ENCODE peak calls at places on chromosome 3, in ten cellular contexts. G is fibroblast of lung, F is mesendoderm, R is hepatocyte, T is WERI-Rb-1, Y is right atrium auricular region, Z is H1, B is AG04450, C is neural progenitor cell, L is PC-9. O is an unnamed sample.

GRCh38 chr3:30696901-30697300 is 90.5 kb downstream of the TGFBR2 start:
- DNase-seq in L (no peak), F (no peak), Z (no peak), R (no peak), B (no peak), C (no peak), G (no peak), T (no peak), Y (no peak), O (no peak)

GRCh38 chr3:58532794-58533220 is 4.2 kb downstream of the ACOX2 start:
- DNase-seq in B (peak), C (peak), Z (peak), Y (peak), L (peak), R (peak), G (peak), F (peak), T (peak), O (peak)

GRCh38 chr3:194162070-194162678 is 26.2 kb downstream of the HES1 start:
- DNase-seq in R (peak), B (no peak), L (no peak), T (no peak), F (no peak), Y (no peak), G (no peak), Z (no peak), C (no peak), O (no peak)

GRCh38 chr3:150370129-150370602 is 37.9 kb upstream of the TSC22D2 start:
- DNase-seq in B (peak), R (peak), F (peak), Z (no peak), L (peak), T (no peak), G (peak), Y (peak), C (peak), O (no peak)

GRCh38 chr3:52495777-52496602 is 852 bp downstream of the STAB1 start:
- DNase-seq in L (no peak), R (no peak), T (no peak), C (no peak), Z (no peak), G (peak), B (no peak), Y (peak), F (no peak), O (no peak)

GRCh38 chr3:41683666-41684350 is 278.1 kb downstream of the ULK4 start:
- DNase-seq in Z (no peak), F (no peak), T (no peak), C (no peak), G (peak), R (peak), B (no peak), L (no peak), Y (no peak), O (no peak)

GRCh38 chr3:39166134-39166710 is 12.8 kb upstream of the CSRNP1 start:
- DNase-seq in L (peak), C (no peak), G (peak), F (peak), T (no peak), Z (no peak), Y (no peak), R (peak), B (no peak), O (no peak)

GRCh38 chr3:48507256-48508061 is 3.5 kb upstream of the SHISA5 start:
- DNase-seq in F (peak), R (peak), Z (peak), C (peak), L (peak), B (no peak), T (peak), Y (peak), G (peak), O (peak)

GRCh38 chr3:170506556-170506955 is 79.3 kb downstream of the SLC7A14 start:
- DNase-seq in G (peak), Z (no peak), T (no peak), B (peak), Y (no peak), L (peak), F (peak), R (peak), C (no peak), O (no peak)

GRCh38 chr3:97827741-97828471 is 6.1 kb downstream of the CRYBG3 start:
- DNase-seq in T (no peak), G (peak), C (no peak), F (no peak), L (no peak), Y (no peak), B (no peak), R (no peak), Z (no peak), O (no peak)

GRCh38 chr3:151896662-151897012 is 23.2 kb downstream of the SUCNR1 start:
- DNase-seq in Z (no peak), L (peak), T (no peak), C (no peak), R (no peak), B (no peak), F (no peak), Y (no peak), G (peak), O (no peak)

GRCh38 chr3:45659661-45660566 is 29.3 kb upstream of the SACM1L start:
- DNase-seq in Z (peak), T (peak), C (peak), F (peak), L (peak), B (peak), G (peak), R (peak), Y (peak), O (peak)

GRCh38 chr3:111803123-111803593 is 55.9 kb upstream of the PHLDB2 start:
- DNase-seq in L (peak), G (peak), Z (no peak), T (no peak), B (peak), C (no peak), F (peak), R (peak), Y (peak), O (peak)

GRCh38 chr3:132871956-132872355 is 149.7 kb upstream of the NPHP3 start:
- DNase-seq in Z (no peak), G (no peak), B (no peak), Y (no peak), R (no peak), L (no peak), F (no peak), C (no peak), T (no peak), O (no peak)

GRCh38 chr3:170275832-170276231 is 53.6 kb downstream of the PRKCI start:
- DNase-seq in B (no peak), T (no peak), L (no peak), R (no peak), C (no peak), Y (no peak), Z (no peak), F (no peak), G (no peak), O (no peak)

GRCh38 chr3:4814302-4814903 is 164.8 kb upstream of the BHLHE40 start:
- DNase-seq in T (no peak), F (peak), Y (peak), Z (no peak), L (no peak), C (no peak), B (no peak), R (no peak), G (peak), O (no peak)

GRCh38 chr3:198097048-198097447 is 137.0 kb downstream of the LMLN start:
- DNase-seq in C (no peak), Z (no peak), L (no peak), F (no peak), R (no peak), G (no peak), T (no peak), Y (no peak), B (no peak), O (no peak)

GRCh38 chr3:177474652-177475051 is 277.4 kb upstream of the TBL1XR1 start:
- DNase-seq in Z (no peak), B (no peak), F (no peak), R (no peak), Y (no peak), G (no peak), T (no peak), C (no peak), L (no peak), O (no peak)

GRCh38 chr3:73461582-73461981 is 163.2 kb downstream of the PDZRN3 start:
- DNase-seq in F (no peak), R (no peak), Y (no peak), Z (no peak), B (no peak), G (no peak), L (no peak), C (no peak), T (no peak), O (no peak)

GRCh38 chr3:195885036-195885871 is 23.1 kb downstream of the TNK2 start:
- DNase-seq in F (no peak), B (no peak), Y (no peak), Z (no peak), C (no peak), R (no peak), G (no peak), T (no peak), L (no peak), O (no peak)

GRCh38 chr3:65080432-65080831 is 392.6 kb upstream of the ADAMTS9 start:
- DNase-seq in Y (no peak), G (no peak), C (no peak), F (peak), R (peak), L (no peak), B (no peak), Z (no peak), T (peak), O (no peak)

GRCh38 chr3:64971584-64971983 is 283.8 kb upstream of the ADAMTS9 start:
- DNase-seq in B (no peak), G (no peak), L (no peak), Y (no peak), F (no peak), T (no peak), C (no peak), R (no peak), Z (no peak), O (no peak)

GRCh38 chr3:185069583-185070030 is 83.3 kb downstream of the C3orf70 start:
- DNase-seq in F (peak), T (peak), R (peak), L (no peak), B (no peak), Y (no peak), C (peak), G (no peak), Z (peak), O (no peak)

DNA sequence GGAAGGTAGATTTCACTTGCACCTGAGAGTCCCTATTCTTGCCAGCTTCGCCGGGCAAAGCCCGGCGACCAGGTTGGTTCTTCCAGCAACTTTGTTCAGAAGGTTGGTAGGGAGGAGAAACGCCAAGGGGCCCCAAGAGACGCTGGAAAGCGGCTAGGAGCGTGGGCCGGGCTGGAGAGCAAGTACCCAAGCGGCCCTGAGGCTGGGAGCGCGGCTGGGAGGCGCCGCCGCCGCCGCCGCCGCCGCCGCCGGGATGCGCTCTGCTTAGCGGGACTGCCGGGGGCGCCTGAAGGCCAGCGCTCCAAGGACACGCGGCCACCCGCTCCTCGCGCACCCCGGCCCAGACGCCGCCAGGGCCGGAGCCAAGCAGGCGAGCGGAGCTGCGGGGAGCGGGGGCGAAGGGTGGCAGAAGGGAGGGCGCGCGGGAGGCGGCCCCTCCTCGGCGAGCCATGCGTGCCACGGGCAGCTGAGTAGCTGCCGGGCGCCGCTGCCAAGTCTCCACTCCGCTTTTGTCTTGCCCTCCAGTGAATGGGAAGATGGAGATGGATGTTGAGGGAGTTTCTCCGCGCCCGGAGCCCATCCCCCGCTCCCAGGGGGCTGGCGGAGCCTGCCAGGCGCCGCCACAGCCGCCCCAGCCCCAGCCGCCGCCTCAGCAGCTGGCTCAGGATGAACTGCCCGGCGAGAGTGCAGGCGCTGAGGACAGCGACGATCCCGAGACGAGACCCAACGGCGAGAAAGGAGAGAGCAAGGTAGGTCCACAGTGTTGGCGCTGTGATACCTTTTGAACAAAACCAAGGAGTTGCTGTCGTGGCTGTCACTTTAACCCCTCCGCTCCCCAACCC is 227.3 kb upstream of the AZI2 start:
- DNase-seq in L (no peak), T (peak), F (peak), R (peak), B (no peak), C (peak), Y (no peak), G (peak), Z (peak), O (peak)
- H3K4me3 ChIP-seq in L (no peak), T (peak), F (peak), R (peak), B (peak), C (peak), Y (peak), G (peak), Z (peak), O (peak)

GRCh38 chr3:87856126-87856525 is 202.7 kb downstream of the CGGBP1 start:
- DNase-seq in T (no peak), F (no peak), R (no peak), B (no peak), L (no peak), C (no peak), Y (no peak), Z (no peak), G (no peak), O (no peak)
- H3K27ac ChIP-seq in T (no peak), F (no peak), R (no peak), B (no peak), L (no peak), C (no peak), Y (no peak), Z (no peak), G (no peak), O (no peak)

GRCh38 chr3:157240413-157240812 is 80.5 kb upstream of the CCNL1 start:
- DNase-seq in Z (no peak), F (no peak), C (no peak), Y (no peak), B (no peak), T (no peak), L (no peak), R (no peak), G (no peak), O (no peak)
- H3K4me3 ChIP-seq in Z (no peak), F (no peak), C (no peak), Y (no peak), B (no peak), T (no peak), L (no peak), R (no peak), G (no peak), O (no peak)

DNA sequence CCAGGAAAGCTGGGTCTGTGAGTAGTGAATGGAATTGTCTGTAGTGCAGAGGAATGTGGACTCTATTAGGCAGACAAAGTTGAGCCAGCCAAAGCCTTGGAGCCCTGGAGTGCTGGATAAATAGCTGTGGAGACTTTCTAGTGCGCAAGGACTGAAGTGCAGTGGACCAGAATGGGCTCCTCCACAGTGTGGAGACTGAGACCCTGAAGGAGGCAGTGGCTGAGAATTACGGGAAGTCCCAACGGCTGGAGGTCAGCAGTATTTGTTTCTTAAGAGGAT is 902 bp downstream of the ZNF662 start:
- DNase-seq in C (peak), G (no peak), Z (no peak), Y (no peak), T (no peak), R (no peak), F (no peak), B (no peak), L (no peak), O (no peak)
- H3K27ac ChIP-seq in C (no peak), G (no peak), Z (no peak), Y (no peak), T (no peak), R (no peak), F (no peak), B (no peak), L (no peak), O (no peak)

O was measured in pancreas.